ENCODE peak calls at places on chromosomes 6 and 20, in nine cellular contexts. U, I, N, C, S, P, Y, L and K are unnamed samples.

GRCh38 chr6:131952886-131953509 is 1.8 kb upstream of the CCN2 start:
- DNase-seq in U (no peak), I (no peak), N (no peak), C (no peak), S (no peak), P (no peak), Y (no peak), L (no peak), K (no peak)

GRCh38 chr6:163260111-163260895 is 154.2 kb upstream of the QKI start:
- DNase-seq in U (no peak), I (no peak), N (no peak), C (no peak), S (no peak), P (no peak), Y (no peak), L (no peak), K (no peak)

GRCh38 chr6:83371428-83371827 is 59.4 kb downstream of the ME1 start:
- DNase-seq in U (no peak), I (no peak), N (peak), C (no peak), S (no peak), P (no peak), Y (no peak), L (no peak), K (no peak)

GRCh38 chr6:155341130-155341828 is 27.0 kb upstream of the TFB1M start:
- DNase-seq in U (no peak), I (no peak), N (peak), C (no peak), S (no peak), P (no peak), Y (no peak), L (no peak), K (no peak)

GRCh38 chr20:61100489-61100888 is 151.6 kb upstream of the CDH4 start:
- DNase-seq in U (no peak), I (no peak), N (no peak), C (no peak), S (no peak), P (no peak), Y (no peak), L (no peak), K (no peak)

GRCh38 chr6:98836962-98837944 is 2.9 kb downstream of the POU3F2 start:
- DNase-seq in U (no peak), I (no peak), N (no peak), C (no peak), S (no peak), P (no peak), Y (no peak), L (no peak), K (no peak)

GRCh38 chr6:710601-711571 is 17.9 kb upstream of the EXOC2 start:
- DNase-seq in U (peak), I (peak), N (peak), C (no peak), S (peak), P (peak), Y (no peak), L (peak), K (no peak)

GRCh38 chr6:56087421-56087820 is 160.0 kb downstream of the COL21A1 start:
- DNase-seq in U (no peak), I (no peak), N (peak), C (no peak), S (no peak), P (no peak), Y (no peak), L (no peak), K (no peak)

GRCh38 chr20:36988494-36988966 is 37.0 kb upstream of the SAMHD1 start:
- DNase-seq in U (no peak), I (no peak), N (peak), C (no peak), S (no peak), P (no peak), Y (no peak), L (no peak), K (no peak)

GRCh38 chr6:22251331-22251730 is 45.5 kb downstream of the PRL start:
- DNase-seq in U (no peak), I (no peak), N (peak), C (no peak), S (peak), P (no peak), Y (no peak), L (no peak), K (no peak)

GRCh38 chr6:105301072-105301503 is 101.8 kb downstream of the PREP start:
- DNase-seq in U (no peak), I (no peak), N (peak), C (no peak), S (no peak), P (no peak), Y (peak), L (no peak), K (no peak)

GRCh38 chr6:158536891-158537798 is 22.7 kb upstream of the TMEM181 start:
- DNase-seq in U (no peak), I (no peak), N (no peak), C (peak), S (no peak), P (no peak), Y (no peak), L (no peak), K (no peak)

GRCh38 chr6:169288591-169288990 is 34.9 kb upstream of the THBS2 start:
- DNase-seq in U (no peak), I (no peak), N (peak), C (no peak), S (no peak), P (no peak), Y (no peak), L (no peak), K (peak)

GRCh38 chr6:28537509-28538140 is 11.9 kb downstream of the GPX5 start:
- DNase-seq in U (no peak), I (no peak), N (peak), C (peak), S (peak), P (no peak), Y (no peak), L (no peak), K (no peak)

GRCh38 chr6:105591053-105591452 is 188.2 kb upstream of the PREP start:
- DNase-seq in U (no peak), I (no peak), N (peak), C (no peak), S (peak), P (no peak), Y (no peak), L (no peak), K (no peak)

GRCh38 chr6:149551920-149552319 is 6.1 kb upstream of the PPIL4 start:
- DNase-seq in U (no peak), I (no peak), N (no peak), C (no peak), S (no peak), P (no peak), Y (no peak), L (no peak), K (no peak)

GRCh38 chr6:169556758-169557505 is 144.9 kb downstream of the WDR27 start:
- DNase-seq in U (peak), I (no peak), N (no peak), C (no peak), S (no peak), P (no peak), Y (no peak), L (no peak), K (no peak)

GRCh38 chr6:115838763-115839401 is 221.8 kb downstream of the FRK start:
- DNase-seq in U (no peak), I (no peak), N (peak), C (peak), S (peak), P (no peak), Y (no peak), L (no peak), K (no peak)

GRCh38 chr6:3678946-3679345 is 72.6 kb downstream of the PXDC1 start:
- DNase-seq in U (no peak), I (no peak), N (no peak), C (no peak), S (no peak), P (no peak), Y (no peak), L (no peak), K (no peak)

GRCh38 chr20:46296526-46297250 is 11.6 kb downstream of the CDH22 start:
- DNase-seq in U (no peak), I (peak), N (no peak), C (no peak), S (no peak), P (no peak), Y (no peak), L (no peak), K (no peak)

GRCh38 chr6:40695114-40695513 is 108.0 kb upstream of the LRFN2 start:
- DNase-seq in U (no peak), I (no peak), N (peak), C (no peak), S (peak), P (no peak), Y (no peak), L (no peak), K (no peak)

GRCh38 chr20:25313608-25314007 is 65.7 kb downstream of the PYGB start:
- DNase-seq in U (no peak), I (no peak), N (no peak), C (no peak), S (no peak), P (no peak), Y (no peak), L (no peak), K (no peak)

GRCh38 chr6:151620179-151620578 is 126.4 kb downstream of the CCDC170 start:
- DNase-seq in U (no peak), I (no peak), N (no peak), C (no peak), S (no peak), P (no peak), Y (no peak), L (no peak), K (no peak)

GRCh38 chr6:134764741-134765140 is 185.2 kb downstream of the ALDH8A1 start:
- DNase-seq in U (no peak), I (no peak), N (no peak), C (no peak), S (no peak), P (no peak), Y (no peak), L (no peak), K (no peak)

GRCh38 chr20:62795023-62795761 is 1.1 kb upstream of the MRGBP start:
- DNase-seq in U (no peak), I (peak), N (peak), C (no peak), S (peak), P (no peak), Y (no peak), L (peak), K (no peak)

GRCh38 chr6:21451546-21452013 is 142.0 kb upstream of the SOX4 start:
- DNase-seq in U (no peak), I (no peak), N (no peak), C (no peak), S (no peak), P (no peak), Y (no peak), L (no peak), K (no peak)

GRCh38 chr6:169249057-169249456 is 4.6 kb downstream of the THBS2 start:
- DNase-seq in U (no peak), I (peak), N (no peak), C (no peak), S (no peak), P (no peak), Y (no peak), L (no peak), K (peak)

GRCh38 chr6:69880570-69880969 is 14.2 kb downstream of the COL19A1 start:
- DNase-seq in U (no peak), I (no peak), N (no peak), C (no peak), S (no peak), P (no peak), Y (no peak), L (no peak), K (no peak)

GRCh38 chr6:112153926-112154621 is 66.7 kb downstream of the FAM229B start:
- DNase-seq in U (no peak), I (no peak), N (peak), C (no peak), S (peak), P (no peak), Y (no peak), L (no peak), K (no peak)

GRCh38 chr6:21676769-21677168 is 83.2 kb downstream of the SOX4 start:
- DNase-seq in U (no peak), I (no peak), N (no peak), C (no peak), S (no peak), P (no peak), Y (no peak), L (no peak), K (no peak)

GRCh38 chr6:52596371-52597028 is 19.6 kb upstream of the TRAM2 start:
- DNase-seq in U (no peak), I (no peak), N (peak), C (no peak), S (no peak), P (no peak), Y (no peak), L (no peak), K (no peak)

GRCh38 chr6:26311385-26312095 is 53.5 kb upstream of the BTN3A2 start:
- DNase-seq in U (no peak), I (no peak), N (peak), C (peak), S (peak), P (no peak), Y (peak), L (no peak), K (no peak)

GRCh38 chr20:51127713-51128112 is 104.8 kb upstream of the KCNG1 start:
- DNase-seq in U (no peak), I (no peak), N (no peak), C (no peak), S (no peak), P (no peak), Y (no peak), L (no peak), K (no peak)

GRCh38 chr6:33677153-33677660 is 34.3 kb downstream of the UQCC2 start:
- DNase-seq in U (no peak), I (no peak), N (peak), C (no peak), S (no peak), P (no peak), Y (no peak), L (no peak), K (no peak)
- TF ChIP-seq POLR2A in U (no peak), I (no peak), N (no peak), C (no peak), S (no peak), P (no peak), Y (no peak), L (no peak), K (no peak)

GRCh38 chr20:10171864-10172751 is 46.5 kb upstream of the SNAP25 start:
- DNase-seq in U (no peak), I (peak), N (peak), C (no peak), S (peak), P (no peak), Y (no peak), L (peak), K (no peak)
- TF ChIP-seq POLR2A in U (no peak), I (no peak), N (no peak), C (no peak), S (no peak), P (no peak), Y (no peak), L (no peak), K (no peak)

GRCh38 chr6:30066577-30067459 is at the start of gene PPP1R11:
- DNase-seq in U (peak), I (peak), N (peak), C (peak), S (peak), P (peak), Y (peak), L (peak), K (peak)
- TF ChIP-seq POLR2A in U (peak), I (peak), N (peak), C (peak), S (peak), P (peak), Y (peak), L (peak), K (no peak)

GRCh38 chr6:13500264-13500663 is 12.9 kb upstream of the GFOD1 start:
- DNase-seq in U (no peak), I (no peak), N (no peak), C (no peak), S (no peak), P (no peak), Y (no peak), L (no peak), K (no peak)
- TF ChIP-seq POLR2A in U (no peak), I (no peak), N (no peak), C (no peak), S (no peak), P (no peak), Y (no peak), L (no peak), K (no peak)

DNA sequence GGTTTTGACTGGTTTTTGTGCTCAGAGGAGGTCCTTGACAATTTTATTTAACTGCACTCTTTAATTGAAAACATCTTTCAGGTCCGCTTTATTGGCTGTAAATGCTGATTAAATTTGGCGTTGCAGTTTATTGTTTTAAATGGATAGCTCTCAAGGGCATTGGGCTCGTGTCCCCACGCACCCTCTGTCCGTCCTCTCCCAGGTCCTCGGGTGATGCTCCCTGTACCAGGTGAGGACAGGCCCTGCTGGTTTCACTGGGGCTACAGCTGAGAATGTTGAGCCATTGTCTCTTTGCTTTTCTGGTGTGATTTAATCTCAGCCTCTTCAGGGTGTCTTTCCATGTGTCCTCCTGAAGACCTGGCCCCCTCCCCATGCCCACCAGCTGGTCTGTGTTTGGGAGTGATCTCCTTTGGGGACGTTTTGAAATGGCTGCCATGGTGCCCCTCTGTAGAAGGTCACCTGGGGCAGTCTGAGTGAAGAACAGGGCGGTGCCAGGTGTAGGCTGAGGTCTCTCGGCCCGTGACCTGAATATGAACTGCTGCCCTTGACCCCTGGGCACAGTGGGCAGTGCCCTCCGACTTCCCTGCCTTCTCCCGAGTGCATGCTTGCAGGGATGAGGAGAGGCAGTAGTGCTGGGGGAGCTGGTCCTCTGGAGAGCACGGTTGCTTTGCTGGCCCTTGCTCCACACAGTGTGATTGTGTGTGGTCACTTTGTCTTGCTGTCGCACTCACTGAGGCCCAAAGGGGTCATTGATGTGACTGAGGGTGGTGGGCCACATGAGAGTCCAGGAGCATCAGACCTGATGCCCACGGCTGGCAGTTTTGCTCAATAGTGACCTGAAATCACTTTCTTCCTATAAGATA is 12.5 kb upstream of the C20orf204 start:
- DNase-seq in U (no peak), I (no peak), N (no peak), C (no peak), S (no peak), P (no peak), Y (no peak), L (no peak), K (no peak)
- TF ChIP-seq POLR2A in U (no peak), I (no peak), N (no peak), C (no peak), S (no peak), P (no peak), Y (no peak), L (no peak), K (no peak)